ENCODE peak calls at places on chromosomes 4 and X, in four cellular contexts. B is retina, A is right cardiac atrium, Z is T-cell. E is an unnamed sample.

GRCh38 chr4:24510091-24510490 is 74.3 kb downstream of the DHX15 start:
- DNase-seq in A (no peak), B (no peak), Z (no peak), E (no peak)

GRCh38 chr4:108900018-108900417 is 137.2 kb upstream of the ETNPPL start:
- DNase-seq in B (peak; percentile 48), A (no peak), Z (no peak), E (no peak)

GRCh38 chr4:139892973-139893736 is 227.5 kb downstream of the MGST2 start:
- DNase-seq in Z (no peak), A (no peak), B (no peak), E (no peak)

GRCh38 chr4:5124876-5125275 is 73.6 kb downstream of the STK32B start:
- DNase-seq in Z (no peak), A (no peak), B (no peak), E (no peak)

GRCh38 chr4:149825336-149825735 is 9.7 kb upstream of the IQCM start:
- DNase-seq in B (no peak), Z (no peak), A (no peak), E (no peak)

GRCh38 chr4:110793381-110793801 is 170.5 kb upstream of the PITX2 start:
- DNase-seq in B (no peak), Z (no peak), A (no peak), E (no peak)

GRCh38 chrX:100643943-100644587 is at the start of gene SRPX2:
- DNase-seq in A (peak; percentile 56), Z (no peak), B (no peak), E (peak; percentile 49)

GRCh38 chr4:138307319-138307718 is 65.2 kb upstream of the SLC7A11 start:
- DNase-seq in A (no peak), Z (no peak), B (no peak), E (no peak)

GRCh38 chr4:122783301-122784215 is 43.1 kb upstream of the FGF2 start:
- DNase-seq in A (peak; percentile 72), B (peak; percentile 51), Z (no peak), E (peak; percentile 51)

GRCh38 chrX:1480082-1480785 is 27.5 kb upstream of the ASMTL start:
- DNase-seq in Z (no peak), B (no peak), A (no peak), E (no peak)

GRCh38 chr4:99811850-99812249 is 4.8 kb upstream of the DAPP1 start:
- DNase-seq in B (no peak), Z (peak; percentile 23), A (no peak), E (no peak)

GRCh38 chrX:40617566-40617965 is 5.7 kb upstream of the MPC1L start:
- DNase-seq in B (no peak), Z (no peak), A (no peak), E (no peak)

GRCh38 chrX:119468186-119468929 is at the start of gene SLC25A5:
- DNase-seq in Z (peak; percentile 77), A (peak; percentile 83), B (peak; percentile 87), E (peak; percentile 84)

GRCh38 chrX:48909703-48910102 is 1.7 kb downstream of the SLC35A2 start:
- DNase-seq in B (no peak), Z (no peak), A (no peak), E (no peak)

GRCh38 chr4:68864438-68865177 is 48.8 kb downstream of the UGT2B10 start:
- DNase-seq in B (no peak), A (no peak), Z (no peak), E (no peak)

GRCh38 chrX:46574337-46574940 is 874 bp downstream of the CHST7 start:
- DNase-seq in Z (no peak), B (peak; percentile 70), A (peak; percentile 20), E (no peak)

GRCh38 chr4:120921456-120922389 is 803 bp downstream of the PRDM5 start:
- DNase-seq in A (peak; percentile 85), Z (peak; percentile 8), B (peak; percentile 88), E (peak; percentile 55)

GRCh38 chrX:10496345-10496965 is 123.9 kb downstream of the MID1 start:
- DNase-seq in Z (no peak), B (no peak), A (no peak), E (no peak)